ENCODE peak calls at places on chromosomes 5 and 9, in nine cellular contexts. R is cardiac fibroblast; V is epithelial cell of esophagus; H is CD8-positive, alpha-beta T cell; O is GM12865; L is lower leg skin; S is GM20000; C is A673; W is choroid plexus epithelial cell. B is an unnamed sample.

GRCh38 chr9:134822541-134822940 is 58.1 kb upstream of the FCN2 start:
- DNase-seq in R (no peak), V (no peak), H (no peak), O (no peak), L (no peak), S (no peak), C (no peak), W (no peak), B (no peak)

GRCh38 chr9:21657966-21658667 is 144.3 kb upstream of the MTAP start:
- DNase-seq in R (peak), V (no peak), H (no peak), O (no peak), L (no peak), S (no peak), C (no peak), W (no peak), B (no peak)

GRCh38 chr9:114591206-114591853 is 3.8 kb downstream of the ATP6V1G1 start:
- DNase-seq in R (peak), V (no peak), H (no peak), O (no peak), L (no peak), S (no peak), C (no peak), W (peak), B (no peak)

GRCh38 chr9:115305543-115305942 is 187.6 kb upstream of the TNC start:
- DNase-seq in R (peak), V (peak), H (no peak), O (no peak), L (no peak), S (no peak), C (no peak), W (no peak), B (no peak)

GRCh38 chr5:126831175-126831574 is 54.2 kb downstream of the LMNB1 start:
- DNase-seq in R (no peak), V (no peak), H (no peak), O (no peak), L (no peak), S (no peak), C (no peak), W (peak), B (no peak)

GRCh38 chr5:141779642-141780041 is 97.6 kb upstream of the ARAP3 start:
- DNase-seq in R (peak), V (peak), H (no peak), O (no peak), L (no peak), S (no peak), C (no peak), W (peak), B (no peak)

GRCh38 chr5:22852807-22853670 is at the start of gene CDH12:
- DNase-seq in R (no peak), V (peak), H (no peak), O (peak), L (peak), S (peak), C (peak), W (peak), B (no peak)

GRCh38 chr5:171678631-171679030 is 107.0 kb upstream of the SMIM23 start:
- DNase-seq in R (no peak), V (no peak), H (no peak), O (no peak), L (no peak), S (no peak), C (no peak), W (no peak), B (no peak)

GRCh38 chr9:129778469-129778868 is 24.5 kb upstream of the TOR1B start:
- DNase-seq in R (no peak), V (peak), H (no peak), O (no peak), L (no peak), S (no peak), C (no peak), W (no peak), B (no peak)

GRCh38 chr5:139698461-139699146 is 50.5 kb downstream of the CXXC5 start:
- DNase-seq in R (peak), V (peak), H (no peak), O (peak), L (peak), S (no peak), C (peak), W (peak), B (no peak)

GRCh38 chr5:91361055-91361701 is 21.9 kb downstream of the ARRDC3 start:
- DNase-seq in R (no peak), V (no peak), H (no peak), O (peak), L (no peak), S (no peak), C (no peak), W (no peak), B (no peak)

GRCh38 chr9:130451509-130452388 is 7.0 kb downstream of the ASS1 start:
- DNase-seq in R (peak), V (peak), H (no peak), O (no peak), L (peak), S (no peak), C (peak), W (peak), B (no peak)

GRCh38 chr9:135701067-135701967 is 668 bp upstream of the KCNT1 start:
- DNase-seq in R (no peak), V (no peak), H (peak), O (no peak), L (no peak), S (peak), C (no peak), W (no peak), B (peak)

GRCh38 chr5:155285673-155286072 is 272.1 kb downstream of the KIF4B start:
- DNase-seq in R (no peak), V (no peak), H (no peak), O (no peak), L (no peak), S (no peak), C (no peak), W (no peak), B (no peak)

GRCh38 chr9:93984860-93985259 is 29.7 kb upstream of the BARX1 start:
- DNase-seq in R (no peak), V (no peak), H (no peak), O (no peak), L (no peak), S (no peak), C (no peak), W (no peak), B (no peak)

GRCh38 chr5:164345173-164345572 is 839.8 kb downstream of the MAT2B start:
- DNase-seq in R (peak), V (peak), H (no peak), O (no peak), L (no peak), S (no peak), C (peak), W (peak), B (no peak)

GRCh38 chr5:57683036-57683600 is 200.5 kb upstream of the ACTBL2 start:
- DNase-seq in R (peak), V (peak), H (no peak), O (no peak), L (no peak), S (no peak), C (no peak), W (peak), B (no peak)

GRCh38 chr9:88379352-88379751 is 8.9 kb upstream of the SPIN1 start:
- DNase-seq in R (no peak), V (no peak), H (no peak), O (no peak), L (no peak), S (no peak), C (no peak), W (no peak), B (no peak)

GRCh38 chr9:15357050-15357653 is 50.1 kb upstream of the TTC39B start:
- DNase-seq in R (no peak), V (no peak), H (peak), O (peak), L (no peak), S (no peak), C (no peak), W (no peak), B (no peak)

GRCh38 chr9:27528886-27529315 is 713 bp downstream of the MOB3B start:
- DNase-seq in R (no peak), V (peak), H (no peak), O (peak), L (peak), S (peak), C (no peak), W (peak), B (peak)

GRCh38 chr5:132506094-132506692 is 15.6 kb upstream of the IRF1 start:
- DNase-seq in R (peak), V (peak), H (no peak), O (peak), L (no peak), S (peak), C (peak), W (peak), B (no peak)

GRCh38 chr5:31770157-31770556 is 131.2 kb downstream of the PDZD2 start:
- DNase-seq in R (no peak), V (no peak), H (no peak), O (no peak), L (no peak), S (no peak), C (no peak), W (no peak), B (no peak)

GRCh38 chr9:38347946-38348345 is 44.6 kb upstream of the ALDH1B1 start:
- DNase-seq in R (no peak), V (no peak), H (no peak), O (no peak), L (peak), S (no peak), C (no peak), W (no peak), B (no peak)

GRCh38 chr5:150118561-150119229 is 32.3 kb upstream of the CSF1R start:
- DNase-seq in R (no peak), V (no peak), H (no peak), O (no peak), L (peak), S (no peak), C (no peak), W (peak), B (no peak)

GRCh38 chr9:115393976-115394775 is 276.2 kb upstream of the TNC start:
- DNase-seq in R (no peak), V (peak), H (no peak), O (no peak), L (no peak), S (no peak), C (no peak), W (no peak), B (no peak)

GRCh38 chr5:116032094-116032517 is at the start of gene ARL14EPL:
- DNase-seq in R (peak), V (peak), H (no peak), O (peak), L (no peak), S (peak), C (peak), W (peak), B (no peak)

GRCh38 chr5:56676091-56676768 is 139.1 kb upstream of the MAP3K1 start:
- DNase-seq in R (no peak), V (peak), H (no peak), O (no peak), L (no peak), S (no peak), C (no peak), W (no peak), B (no peak)

GRCh38 chr9:79104216-79104615 is 467.5 kb upstream of the TLE4 start:
- DNase-seq in R (no peak), V (no peak), H (no peak), O (no peak), L (no peak), S (no peak), C (no peak), W (no peak), B (no peak)

GRCh38 chr9:93576296-93577044 is at the start of gene PHF2:
- DNase-seq in R (peak), V (peak), H (no peak), O (peak), L (peak), S (peak), C (peak), W (no peak), B (peak)

DNA sequence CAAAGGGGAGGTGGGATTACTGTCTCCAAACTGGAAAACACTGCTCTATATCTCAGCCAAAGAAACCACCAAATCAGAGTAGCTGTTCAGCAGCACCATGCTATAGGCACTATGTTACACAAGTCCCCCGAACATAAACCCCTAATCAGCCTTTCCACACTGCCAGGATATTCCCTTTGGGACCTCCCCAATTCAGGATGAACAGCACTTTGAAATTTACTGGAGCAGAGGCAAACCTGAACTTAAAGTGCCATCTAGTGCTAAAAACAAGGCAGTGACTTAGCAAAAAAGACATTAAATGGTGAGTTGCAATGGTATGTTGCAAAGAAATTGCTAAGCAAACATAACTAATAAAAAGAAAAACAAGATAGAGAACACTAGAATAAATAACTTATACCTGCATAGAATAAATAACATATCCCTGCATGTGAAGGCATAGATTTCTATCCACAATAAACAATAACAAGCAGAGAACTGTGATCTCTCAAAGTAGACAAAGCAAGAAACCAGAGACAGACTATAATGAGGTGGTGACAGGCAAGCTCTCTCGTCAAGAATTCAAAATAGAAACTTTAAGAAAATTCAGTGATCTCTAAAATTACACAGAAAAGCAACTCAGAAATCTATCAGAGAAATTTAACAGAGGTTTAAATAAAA is 584.4 kb upstream of the ACO1 start:
- DNase-seq in R (peak), V (peak), H (no peak), O (peak), L (no peak), S (no peak), C (peak), W (peak), B (no peak)
- TF ChIP-seq CTCF in R (peak), V (peak), H (peak), O (peak), L (no peak), S (peak), C (peak), W (peak), B (no peak)

DNA sequence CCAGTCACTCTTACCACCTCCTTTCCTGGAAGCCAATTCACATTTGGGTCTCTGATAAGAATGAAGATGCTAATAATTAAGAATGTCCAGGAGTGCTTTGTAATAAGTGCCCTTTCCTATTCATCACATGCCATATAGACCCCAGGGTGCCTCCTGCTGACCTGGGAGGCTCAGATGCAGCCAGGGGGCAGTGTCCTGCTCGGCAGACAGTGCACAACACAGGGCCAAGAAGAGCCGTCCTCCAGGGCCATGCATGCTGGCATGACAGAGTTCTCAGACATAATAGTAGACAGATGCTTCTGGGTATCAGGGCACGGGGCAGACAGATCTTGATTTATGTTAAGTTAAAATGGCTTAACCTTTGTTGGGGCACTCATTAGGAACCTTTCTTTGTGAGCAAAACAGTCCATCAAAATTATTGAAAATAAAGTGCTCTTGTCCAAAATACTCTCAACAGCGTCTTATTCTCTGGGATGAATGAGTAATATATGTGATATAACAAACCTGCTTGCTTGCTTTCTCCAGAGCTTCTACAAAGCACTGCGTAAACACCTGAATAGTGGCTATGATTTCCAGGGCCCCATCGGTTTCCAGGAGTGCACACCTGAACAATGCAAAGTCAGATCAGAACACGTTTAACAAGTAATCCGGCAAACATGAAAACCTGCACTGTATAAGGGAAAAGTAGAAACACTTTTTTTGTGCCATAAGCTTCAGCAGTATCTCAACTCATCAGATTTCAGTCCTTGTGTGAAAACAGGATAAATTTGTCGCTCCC is 192.7 kb downstream of the FANCC start:
- DNase-seq in R (no peak), V (peak), H (no peak), O (no peak), L (no peak), S (no peak), C (no peak), W (no peak), B (no peak)
- TF ChIP-seq CTCF in R (peak), V (peak), H (no peak), O (no peak), L (no peak), S (no peak), C (no peak), W (peak), B (no peak)

DNA sequence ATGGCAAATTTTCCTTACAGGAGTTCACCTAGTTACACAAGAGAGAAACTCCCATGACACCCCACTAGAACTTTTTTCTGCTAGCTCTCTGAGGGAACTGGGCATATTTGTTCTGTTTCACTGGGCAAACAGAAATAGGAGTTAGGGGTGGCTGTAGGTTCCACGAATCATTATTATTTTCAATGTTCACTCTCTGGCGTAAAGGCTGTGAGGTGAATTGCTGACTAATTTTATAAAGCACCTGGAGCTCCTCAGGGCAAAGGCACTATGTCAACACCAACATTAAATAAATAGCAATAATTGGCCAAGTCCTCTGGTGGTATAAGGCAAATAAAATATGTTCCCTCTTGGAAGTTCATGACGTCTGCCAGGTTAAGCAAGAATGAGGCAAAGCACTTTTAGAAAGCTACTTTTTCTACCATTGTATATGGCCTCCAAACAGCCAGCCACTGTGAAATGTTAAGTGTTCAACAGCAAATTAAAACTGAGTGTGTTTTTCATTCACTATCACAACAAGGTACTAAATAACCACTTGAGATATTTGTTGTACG is 344.6 kb downstream of the PDE4D start:
- DNase-seq in R (no peak), V (peak), H (no peak), O (no peak), L (no peak), S (no peak), C (no peak), W (no peak), B (no peak)
- TF ChIP-seq CTCF in R (no peak), V (no peak), H (no peak), O (no peak), L (no peak), S (no peak), C (no peak), W (no peak), B (no peak)

GRCh38 chr5:174221454-174221853 is 175.9 kb downstream of the NSG2 start:
- DNase-seq in R (no peak), V (no peak), H (no peak), O (no peak), L (no peak), S (no peak), C (no peak), W (no peak), B (no peak)
- TF ChIP-seq CTCF in R (no peak), V (no peak), H (no peak), O (no peak), L (no peak), S (no peak), C (no peak), W (no peak), B (no peak)

DNA sequence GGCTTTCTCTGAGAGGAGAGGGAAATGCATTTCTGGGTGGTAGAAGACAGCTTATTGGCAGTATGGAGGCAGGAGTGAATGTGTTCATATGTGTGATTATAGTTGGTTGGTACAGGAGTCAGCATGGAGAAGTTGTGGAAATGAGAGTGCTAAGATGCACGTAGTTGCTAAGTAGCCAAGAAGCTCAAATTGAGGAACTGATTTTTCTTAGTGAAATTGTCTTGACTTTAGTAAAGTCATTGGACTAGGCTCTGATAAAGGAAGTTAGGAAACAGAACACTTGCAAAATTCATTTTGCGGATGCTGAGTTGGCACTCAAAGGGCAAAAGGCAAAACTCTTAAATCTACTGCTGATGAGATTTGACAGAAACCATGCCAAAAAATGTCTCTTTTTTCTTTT is 158.9 kb upstream of the VCAN start:
- DNase-seq in R (peak), V (no peak), H (no peak), O (no peak), L (no peak), S (no peak), C (no peak), W (no peak), B (no peak)
- TF ChIP-seq CTCF in R (no peak), V (no peak), H (no peak), O (no peak), L (no peak), S (no peak), C (no peak), W (no peak), B (no peak)

B was measured in natural killer cell.